ENCODE peak calls at places on chromosomes 5 and 9, in seven cellular contexts. T is osteocyte; W is GM10248; C is T-cell; S is AG08395; Q is stimulated activated naive CD4-positive, alpha-beta T cell; D is ELR. P is an unnamed sample.

GRCh38 chr5:119286516-119287488 is 69.0 kb upstream of the TNFAIP8 start:
- DNase-seq in W (no peak), T (no peak), D (no peak), S (no peak), Q (peak; percentile 3), C (no peak), P (no peak)

GRCh38 chr5:68285857-68286611 is 70.5 kb downstream of the PIK3R1 start:
- DNase-seq in Q (no peak), D (peak; percentile 76), W (no peak), S (peak; percentile 35), T (no peak), C (no peak), P (peak; percentile 44)

GRCh38 chr5:112657804-112658203 is 79.9 kb upstream of the APC start:
- DNase-seq in C (no peak), D (no peak), Q (no peak), T (no peak), S (no peak), W (no peak), P (no peak)

GRCh38 chr9:112819635-112820496 is 69.3 kb downstream of the SNX30 start:
- DNase-seq in Q (no peak), D (peak; percentile 72), T (no peak), S (peak; percentile 66), W (peak; percentile 50), C (no peak), P (peak; percentile 72)

GRCh38 chr5:18394154-18394804 is 760.0 kb downstream of the TAF11L14 start:
- DNase-seq in D (peak; percentile 74), S (peak; percentile 21), T (no peak), W (peak; percentile 44), C (peak; percentile 21), Q (no peak), P (peak; percentile 66)

GRCh38 chr9:365451-365850 is 150.8 kb downstream of the DOCK8 start:
- DNase-seq in Q (no peak), S (no peak), D (no peak), C (no peak), W (no peak), T (no peak), P (no peak)

GRCh38 chr9:76534031-76534430 is 75.0 kb downstream of the GCNT1 start:
- DNase-seq in C (no peak), T (no peak), Q (no peak), S (peak; percentile 25), W (no peak), D (peak; percentile 62), P (peak; percentile 28)

GRCh38 chr9:7507539-7508251 is 291.9 kb downstream of the DMAC1 start:
- DNase-seq in Q (no peak), T (no peak), C (no peak), W (no peak), S (no peak), D (no peak), P (no peak)

GRCh38 chr5:130141689-130142320 is 237.5 kb downstream of the CHSY3 start:
- DNase-seq in C (no peak), T (no peak), Q (no peak), W (peak; percentile 8), D (peak; percentile 22), S (peak; percentile 54), P (peak; percentile 52)

GRCh38 chr5:68661237-68661636 is 432.6 kb upstream of the SLC30A5 start:
- DNase-seq in D (peak; percentile 62), S (peak; percentile 54), W (peak; percentile 40), Q (no peak), C (no peak), T (no peak), P (peak; percentile 30)

GRCh38 chr5:129820-130219 is 37.9 kb downstream of the PLEKHG4B start:
- DNase-seq in C (no peak), Q (no peak), D (peak; percentile 85), W (no peak), S (peak; percentile 63), T (no peak), P (peak; percentile 68)

GRCh38 chr5:150065886-150066285 is 20.5 kb downstream of the CSF1R start:
- DNase-seq in D (peak; percentile 48), S (no peak), Q (no peak), W (no peak), T (no peak), C (no peak), P (peak; percentile 35)

GRCh38 chr5:68698025-68698940 is 395.5 kb upstream of the SLC30A5 start:
- DNase-seq in T (no peak), W (no peak), Q (no peak), C (no peak), S (no peak), D (no peak), P (no peak)

GRCh38 chr9:129281506-129282145 is 103.6 kb upstream of the IER5L start:
- DNase-seq in S (no peak), C (no peak), D (no peak), T (peak; percentile 83), W (no peak), Q (no peak), P (no peak)

GRCh38 chr5:68239485-68239884 is 23.9 kb downstream of the PIK3R1 start:
- DNase-seq in T (no peak), S (peak; percentile 80), W (peak; percentile 54), Q (peak; percentile 72), C (peak; percentile 72), D (peak; percentile 84), P (peak; percentile 24)

GRCh38 chr5:100479079-100479688 is 56.0 kb upstream of the FAM174A start:
- DNase-seq in S (no peak), Q (no peak), T (no peak), C (no peak), W (peak; percentile 26), D (peak; percentile 46), P (peak; percentile 29)

GRCh38 chr5:78779771-78780616 is 131.4 kb upstream of the LHFPL2 start:
- DNase-seq in W (no peak), T (no peak), S (peak; percentile 38), C (no peak), Q (no peak), D (peak; percentile 83), P (peak; percentile 77)

GRCh38 chr5:8695902-8696301 is 827.0 kb downstream of the MTRR start:
- DNase-seq in S (no peak), T (no peak), Q (no peak), C (no peak), W (no peak), D (no peak), P (no peak)

GRCh38 chr5:80239680-80240367 is 16.0 kb downstream of the SERINC5 start:
- DNase-seq in T (no peak), S (no peak), C (no peak), D (no peak), Q (no peak), W (no peak), P (no peak)

GRCh38 chr5:77630246-77631165 is 8.0 kb downstream of the OTP start:
- DNase-seq in W (peak; percentile 86), T (no peak), Q (no peak), C (peak; percentile 26), S (peak; percentile 38), D (peak; percentile 40), P (peak; percentile 25)

GRCh38 chr9:30039712-30040111 is 2344.7 kb upstream of the ACO1 start:
- DNase-seq in W (no peak), C (no peak), Q (no peak), T (no peak), S (no peak), D (no peak), P (no peak)

GRCh38 chr5:139271201-139272027 is 22.1 kb upstream of the MATR3 start:
- DNase-seq in W (no peak), C (no peak), D (peak; percentile 91), Q (no peak), S (peak; percentile 17), T (no peak), P (peak; percentile 79)

GRCh38 chr9:116633444-116633843 is 53.7 kb upstream of the TRIM32 start:
- DNase-seq in T (no peak), C (no peak), Q (no peak), S (peak; percentile 36), W (no peak), D (no peak), P (no peak)

GRCh38 chr5:142826741-142827492 is 56.7 kb downstream of the ARHGAP26 start:
- DNase-seq in W (no peak), D (peak; percentile 83), C (no peak), T (no peak), Q (no peak), S (peak; percentile 49), P (peak; percentile 95)

GRCh38 chr5:79111387-79111959 is at the start of gene BHMT:
- DNase-seq in D (no peak), S (no peak), Q (no peak), C (no peak), W (no peak), T (no peak), P (no peak)

GRCh38 chr5:43553381-43553780 is 3.5 kb downstream of the PAIP1 start:
- DNase-seq in Q (no peak), S (no peak), D (peak; percentile 15), C (no peak), W (no peak), T (no peak), P (no peak)

GRCh38 chr9:38107811-38108304 is 38.8 kb upstream of the SHB start:
- DNase-seq in D (no peak), Q (no peak), C (no peak), W (no peak), S (no peak), T (peak; percentile 77), P (no peak)

GRCh38 chr5:54573783-54574485 is 56.4 kb downstream of the SNX18 start:
- DNase-seq in C (no peak), T (no peak), W (no peak), Q (no peak), S (no peak), D (no peak), P (no peak)

GRCh38 chr5:30100929-30101328 is 1092.6 kb upstream of the CDH6 start:
- DNase-seq in D (no peak), T (no peak), Q (no peak), S (no peak), C (no peak), W (no peak), P (no peak)

GRCh38 chr9:120383999-120384924 is 195.7 kb downstream of the CDK5RAP2 start:
- DNase-seq in T (peak; percentile 92), W (no peak), Q (no peak), C (no peak), S (peak; percentile 65), D (no peak), P (no peak)

GRCh38 chr5:101424530-101425175 is 521.6 kb upstream of the ST8SIA4 start:
- DNase-seq in C (no peak), D (peak; percentile 62), S (no peak), W (no peak), T (no peak), Q (no peak), P (peak; percentile 68)